ENCODE peak calls at places on chromosomes 16 and 17, in six cellular contexts. M, K, Z, B, R and J are unnamed samples.

GRCh38 chr17:60594747-60595146 is 5.2 kb upstream of the PPM1D start:
- DNase-seq in B (no peak), R (no peak), Z (no peak), K (no peak), M (no peak), J (no peak)

GRCh38 chr17:50865060-50865867 is 890 bp downstream of the TOB1 start:
- DNase-seq in K (peak; percentile 33), R (peak; percentile 73), Z (peak; percentile 72), M (peak; percentile 41), B (no peak), J (peak; percentile 79)

GRCh38 chr16:55577888-55578287 is 11.4 kb downstream of the CAPNS2 start:
- DNase-seq in K (no peak), R (no peak), M (no peak), B (no peak), Z (no peak), J (peak; percentile 48)

GRCh38 chr16:71912483-71912882 is 17.2 kb downstream of the IST1 start:
- DNase-seq in Z (no peak), B (no peak), M (no peak), K (no peak), R (no peak), J (no peak)

GRCh38 chr17:19274893-19275292 is 37.7 kb downstream of the EPN2 start:
- DNase-seq in B (no peak), K (no peak), R (no peak), M (no peak), Z (no peak), J (no peak)

GRCh38 chr17:70100983-70101382 is 26.0 kb downstream of the KCNJ16 start:
- DNase-seq in M (peak; percentile 15), K (peak; percentile 49), B (no peak), R (no peak), Z (no peak), J (no peak)

GRCh38 chr16:26177438-26177837 is 485.7 kb downstream of the HS3ST4 start:
- DNase-seq in K (no peak), B (no peak), Z (no peak), R (no peak), M (no peak), J (no peak)

GRCh38 chr16:79901522-79901921 is 301.0 kb upstream of the MAF start:
- DNase-seq in B (no peak), R (no peak), K (no peak), M (no peak), Z (no peak), J (no peak)